ENCODE peak calls at places on chromosomes 1 and 21, in five cellular contexts. Q is A549, V is breast epithelium, U is suprapubic skin, F is HCT116. B is an unnamed sample.

GRCh38 chr1:89632213-89633102 is 462 bp upstream of the LRRC8C start:
- DNase-seq in Q (peak), V (peak), U (peak), F (peak), B (no peak)

GRCh38 chr1:167136191-167136614 is 42.3 kb downstream of the STYXL2 start:
- DNase-seq in Q (no peak), V (no peak), U (no peak), F (no peak), B (no peak)

GRCh38 chr1:162074548-162074947 is 5.1 kb downstream of the NOS1AP start:
- DNase-seq in Q (no peak), V (no peak), U (no peak), F (peak), B (no peak)

GRCh38 chr1:236422517-236422876 is 28.4 kb downstream of the EDARADD start:
- DNase-seq in Q (no peak), V (no peak), U (no peak), F (no peak), B (no peak)

GRCh38 chr1:31757989-31758388 is 6.2 kb downstream of the ADGRB2 start:
- DNase-seq in Q (no peak), V (no peak), U (no peak), F (no peak), B (no peak)

GRCh38 chr21:36635991-36636390 is 62.9 kb upstream of the SIM2 start:
- DNase-seq in Q (no peak), V (no peak), U (no peak), F (no peak), B (no peak)

GRCh38 chr1:161190962-161191521 is 7.8 kb downstream of the ADAMTS4 start:
- DNase-seq in Q (no peak), V (no peak), U (no peak), F (no peak), B (no peak)

GRCh38 chr1:44276006-44276405 is 62.7 kb downstream of the DMAP1 start:
- DNase-seq in Q (no peak), V (no peak), U (no peak), F (no peak), B (no peak)

GRCh38 chr1:159889821-159890252 is 10.1 kb downstream of the CFAP45 start:
- DNase-seq in Q (peak), V (no peak), U (no peak), F (no peak), B (no peak)

GRCh38 chr1:73604739-73605138 is 593.2 kb downstream of the LRRIQ3 start:
- DNase-seq in Q (no peak), V (no peak), U (no peak), F (no peak), B (no peak)

GRCh38 chr1:1877852-1878436 is 12.9 kb downstream of the GNB1 start:
- DNase-seq in Q (no peak), V (no peak), U (no peak), F (no peak), B (no peak)

GRCh38 chr1:219790834-219791615 is 137.3 kb downstream of the SLC30A10 start:
- DNase-seq in Q (no peak), V (no peak), U (no peak), F (no peak), B (no peak)

GRCh38 chr1:39672551-39672947 is 642 bp upstream of the NT5C1A start:
- DNase-seq in Q (no peak), V (no peak), U (no peak), F (no peak), B (no peak)

GRCh38 chr1:213596729-213597128 is 391.0 kb upstream of the PROX1 start:
- DNase-seq in Q (no peak), V (no peak), U (no peak), F (no peak), B (no peak)

GRCh38 chr1:92483442-92484170 is 3.1 kb downstream of the GFI1 start:
- DNase-seq in Q (no peak), V (no peak), U (no peak), F (no peak), B (no peak)

GRCh38 chr1:40665335-40666171 is at the start of gene RIMS3:
- DNase-seq in Q (peak), V (peak), U (peak), F (peak), B (no peak)

GRCh38 chr1:111990026-111990877 is 784 bp upstream of the KCND3 start:
- DNase-seq in Q (no peak), V (no peak), U (no peak), F (no peak), B (no peak)

GRCh38 chr1:42290130-42290529 is 44.9 kb downstream of the FOXJ3 start:
- DNase-seq in Q (no peak), V (no peak), U (no peak), F (no peak), B (no peak)

GRCh38 chr1:15354580-15354965 is 55.1 kb upstream of the EFHD2 start:
- DNase-seq in Q (no peak), V (no peak), U (no peak), F (peak), B (no peak)

GRCh38 chr1:94271373-94271772 is 34.0 kb upstream of the ARHGAP29 start:
- DNase-seq in Q (no peak), V (no peak), U (no peak), F (no peak), B (no peak)

GRCh38 chr1:228143480-228144212 is 3.6 kb downstream of the GUK1 start:
- DNase-seq in Q (no peak), V (no peak), U (no peak), F (no peak), B (no peak)

GRCh38 chr1:228141082-228141870 is 1.2 kb downstream of the GUK1 start:
- DNase-seq in Q (no peak), V (no peak), U (peak), F (no peak), B (no peak)

GRCh38 chr1:228142616-228143203 is 2.6 kb downstream of the GUK1 start:
- DNase-seq in Q (no peak), V (no peak), U (peak), F (no peak), B (no peak)

GRCh38 chr1:228140724-228141081 is 624 bp downstream of the GUK1 start:
- DNase-seq in Q (no peak), V (no peak), U (no peak), F (no peak), B (peak)

GRCh38 chr1:228141871-228142615 is 2.0 kb downstream of the GUK1 start:
- DNase-seq in Q (no peak), V (no peak), U (peak), F (no peak), B (peak)
- H3K4me3 ChIP-seq in Q (no peak), V (peak), U (peak), F (peak), B (peak)

DNA sequence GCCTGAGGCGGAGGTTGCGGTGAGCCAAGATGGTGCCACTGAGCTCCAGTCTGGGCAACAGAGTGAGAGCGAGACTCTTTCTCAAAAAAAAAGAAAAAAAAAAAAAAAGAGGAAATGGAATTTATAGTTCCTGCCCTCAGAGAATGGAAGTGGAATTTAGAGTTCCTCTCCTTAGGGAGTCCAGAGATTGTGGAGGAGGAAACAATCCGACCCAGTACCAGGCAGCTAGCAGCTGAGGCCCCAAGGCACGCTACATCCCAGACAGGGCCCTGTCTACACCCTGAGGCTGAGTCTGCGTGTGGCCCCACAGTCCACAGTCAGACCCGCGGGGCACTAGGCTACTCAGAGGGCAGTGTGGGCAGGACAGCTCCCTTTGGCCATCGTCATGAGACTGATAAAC is 2.0 kb upstream of the MFN2 start:
- DNase-seq in Q (no peak), V (no peak), U (no peak), F (no peak), B (no peak)
- TF ChIP-seq POLR2A in Q (no peak), V (no peak), U (no peak), F (no peak), B (no peak)

DNA sequence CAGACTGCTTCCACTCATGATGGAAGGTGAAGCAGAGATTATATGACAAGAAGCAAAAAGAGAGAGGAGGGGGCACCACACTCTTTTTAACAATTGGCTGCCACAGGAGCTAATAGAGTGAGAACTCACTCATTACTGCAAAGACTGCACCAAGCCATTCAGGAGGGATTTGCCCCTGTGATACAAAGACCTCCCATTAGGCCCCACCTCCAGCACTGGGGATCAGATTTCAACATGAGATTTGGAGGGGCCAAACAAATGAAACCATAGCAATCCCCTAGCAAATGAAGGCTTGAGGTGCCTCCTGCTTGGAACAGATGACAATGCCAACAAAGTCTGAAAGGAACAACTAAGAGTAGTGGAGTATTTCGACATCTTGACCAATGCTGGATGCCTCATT is 122.5 kb upstream of the COA6 start:
- DNase-seq in Q (peak), V (no peak), U (no peak), F (no peak), B (no peak)
- H3K4me3 ChIP-seq in Q (no peak), V (no peak), U (no peak), F (no peak), B (no peak)

GRCh38 chr1:232950197-232950918 is at the start of gene NTPCR:
- DNase-seq in Q (peak), V (peak), U (peak), F (peak), B (no peak)
- TF ChIP-seq POLR2A in Q (peak), V (no peak), U (no peak), F (peak), B (no peak)

GRCh38 chr1:84301759-84302380 is 362 bp downstream of the SAMD13 start:
- DNase-seq in Q (no peak), V (no peak), U (no peak), F (no peak), B (no peak)

GRCh38 chr1:84299536-84300260 is 1.8 kb upstream of the SAMD13 start:
- DNase-seq in Q (no peak), V (no peak), U (no peak), F (no peak), B (no peak)

GRCh38 chr1:84300501-84300900 is 1.0 kb upstream of the SAMD13 start:
- DNase-seq in Q (no peak), V (no peak), U (no peak), F (no peak), B (no peak)

GRCh38 chr1:84303154-84303830 is 1.8 kb downstream of the SAMD13 start:
- DNase-seq in Q (no peak), V (no peak), U (no peak), F (no peak), B (no peak)

DNA sequence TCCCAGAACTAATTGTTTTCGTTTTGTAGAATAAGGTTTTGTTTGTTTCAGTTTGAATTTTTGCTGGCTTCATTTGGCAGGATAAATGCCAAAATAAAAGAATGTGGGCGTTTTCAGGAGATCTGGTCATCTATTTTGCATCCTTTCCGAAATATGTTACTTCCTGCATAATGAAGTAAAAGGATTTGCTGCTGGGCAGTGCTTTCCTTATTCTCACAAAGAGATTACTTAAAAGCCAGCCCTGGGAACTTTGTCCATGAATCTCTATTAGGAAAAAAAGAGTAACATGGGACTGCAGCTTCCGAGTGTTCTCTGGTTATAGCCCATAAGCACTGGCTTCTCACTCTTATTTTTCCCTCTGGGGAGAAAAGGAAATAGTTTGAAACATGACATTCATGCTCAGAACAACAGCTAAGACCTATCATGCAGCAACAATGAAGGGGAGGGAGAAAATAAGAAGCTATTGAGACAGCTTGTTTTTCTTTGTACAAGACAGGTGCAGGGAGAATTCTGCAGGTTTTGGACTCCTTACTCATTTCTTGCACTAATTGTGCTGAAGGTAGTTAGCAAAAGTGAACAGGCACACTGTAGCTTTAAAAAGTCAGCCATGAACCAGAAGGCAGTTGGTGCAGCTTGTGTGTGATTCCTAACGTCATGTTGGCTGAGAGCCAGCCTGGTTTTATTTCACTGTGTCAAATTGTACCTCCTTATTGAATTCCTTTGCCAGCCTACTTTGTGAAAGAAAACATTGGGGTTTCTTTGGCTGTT is at the start of gene SAMD13:
- DNase-seq in Q (peak), V (peak), U (peak), F (peak), B (no peak)
- H3K4me3 ChIP-seq in Q (peak), V (peak), U (peak), F (peak), B (peak)

GRCh38 chr1:26283871-26284596 is 4.1 kb downstream of the SH3BGRL3 start:
- DNase-seq in Q (no peak), V (no peak), U (peak), F (no peak), B (no peak)

GRCh38 chr1:26286064-26286416 is 6.2 kb downstream of the SH3BGRL3 start:
- DNase-seq in Q (no peak), V (no peak), U (no peak), F (no peak), B (no peak)

GRCh38 chr1:26283226-26283853 is 3.5 kb downstream of the SH3BGRL3 start:
- DNase-seq in Q (no peak), V (no peak), U (no peak), F (no peak), B (no peak)

GRCh38 chr1:26285366-26286063 is 5.6 kb downstream of the SH3BGRL3 start:
- DNase-seq in Q (peak), V (no peak), U (peak), F (peak), B (peak)

DNA sequence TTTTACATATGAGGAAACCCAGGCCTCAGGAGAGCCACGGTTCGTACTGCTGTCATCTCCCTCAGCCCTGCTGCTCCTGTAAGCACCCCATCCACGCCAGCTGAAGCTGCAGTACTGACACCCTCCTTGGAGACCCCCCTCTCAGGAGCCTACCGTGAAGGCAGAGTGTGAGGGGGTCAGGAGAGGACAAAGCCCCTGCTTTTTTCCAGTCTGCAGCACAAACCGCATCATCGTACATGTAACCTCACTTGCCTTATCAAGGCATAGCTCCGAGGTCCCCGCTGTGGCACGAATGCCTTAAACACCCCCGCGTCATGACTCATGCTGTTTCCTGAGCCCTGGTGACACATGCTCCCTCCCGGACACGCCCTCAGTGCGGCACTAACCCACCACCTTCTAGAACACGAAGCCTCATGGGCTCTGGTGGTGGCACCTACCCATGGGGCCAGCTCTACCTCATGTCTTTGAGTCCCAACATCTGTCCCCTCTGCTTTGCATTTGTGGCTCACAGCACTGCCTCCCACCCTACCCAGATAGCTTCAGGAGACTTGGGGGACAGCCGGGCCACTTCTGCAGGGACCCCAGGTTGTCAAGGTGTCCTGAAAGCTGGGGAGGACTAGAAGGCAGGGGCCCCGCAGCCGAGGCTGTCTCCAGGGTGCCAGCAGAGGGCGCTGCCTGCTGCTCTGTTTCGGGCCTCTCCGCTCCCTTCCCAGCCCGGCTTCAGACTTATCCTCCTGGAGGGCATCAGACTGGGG is 4.9 kb downstream of the SH3BGRL3 start:
- DNase-seq in Q (peak), V (no peak), U (peak), F (peak), B (peak)
- TF ChIP-seq POLR2A in Q (no peak), V (no peak), U (no peak), F (no peak), B (no peak)